ENCODE peak calls at places on chromosomes 3 and 15, in nine cellular contexts. U, F, T, M, X, C, B, Q and H are unnamed samples. For H3K27me3, the result is how much of the 10 kb centered on the place peaks cover.

GRCh38 chr15:22831473-22831872 is 7.0 kb upstream of the NIPA2 start:
- DNase-seq in U (peak), F (no peak), T (no peak), M (peak), X (no peak), C (peak), B (no peak), Q (no peak), H (no peak)

GRCh38 chr3:17014286-17014685 is 129.5 kb downstream of the PLCL2 start:
- DNase-seq in U (no peak), F (no peak), T (no peak), M (no peak), X (no peak), C (no peak), B (no peak), Q (no peak), H (peak)

GRCh38 chr15:64536244-64536836 is 76.0 kb downstream of the ZNF609 start:
- DNase-seq in U (peak), F (no peak), T (no peak), M (peak), X (no peak), C (peak), B (no peak), Q (no peak), H (peak)

GRCh38 chr3:46097691-46098241 is 70.5 kb upstream of the XCR1 start:
- DNase-seq in U (peak), F (no peak), T (no peak), M (peak), X (no peak), C (peak), B (no peak), Q (no peak), H (peak)

GRCh38 chr3:36362973-36363372 is 17.3 kb upstream of the STAC start:
- DNase-seq in U (peak), F (no peak), T (no peak), M (peak), X (no peak), C (peak), B (no peak), Q (no peak), H (no peak)

GRCh38 chr3:178404966-178405365 is 131.3 kb upstream of the KCNMB2 start:
- DNase-seq in U (no peak), F (no peak), T (no peak), M (peak), X (no peak), C (no peak), B (no peak), Q (no peak), H (no peak)

GRCh38 chr3:191523099-191523498 is 62.1 kb downstream of the PYDC2 start:
- DNase-seq in U (no peak), F (no peak), T (no peak), M (no peak), X (no peak), C (no peak), B (no peak), Q (no peak), H (peak)

GRCh38 chr3:114857281-114857680 is 289.8 kb downstream of the ZBTB20 start:
- DNase-seq in U (no peak), F (no peak), T (no peak), M (no peak), X (no peak), C (no peak), B (no peak), Q (no peak), H (no peak)

GRCh38 chr3:185309309-185309708 is 53.6 kb upstream of the MAP3K13 start:
- DNase-seq in U (no peak), F (no peak), T (no peak), M (no peak), X (no peak), C (no peak), B (no peak), Q (no peak), H (no peak)

GRCh38 chr3:132283440-132283839 is 33.8 kb upstream of the ACP3 start:
- DNase-seq in U (no peak), F (no peak), T (no peak), M (peak), X (no peak), C (peak), B (no peak), Q (no peak), H (no peak)

GRCh38 chr15:62299541-62299940 is 134.5 kb upstream of the C2CD4B start:
- DNase-seq in U (no peak), F (no peak), T (no peak), M (no peak), X (no peak), C (no peak), B (no peak), Q (no peak), H (no peak)
- H3K27me3 ChIP-seq in U (under half), F (under half), T (under half), M (under half), X (under half), C (under half), B (under half), Q (under half), H (under half)

DNA sequence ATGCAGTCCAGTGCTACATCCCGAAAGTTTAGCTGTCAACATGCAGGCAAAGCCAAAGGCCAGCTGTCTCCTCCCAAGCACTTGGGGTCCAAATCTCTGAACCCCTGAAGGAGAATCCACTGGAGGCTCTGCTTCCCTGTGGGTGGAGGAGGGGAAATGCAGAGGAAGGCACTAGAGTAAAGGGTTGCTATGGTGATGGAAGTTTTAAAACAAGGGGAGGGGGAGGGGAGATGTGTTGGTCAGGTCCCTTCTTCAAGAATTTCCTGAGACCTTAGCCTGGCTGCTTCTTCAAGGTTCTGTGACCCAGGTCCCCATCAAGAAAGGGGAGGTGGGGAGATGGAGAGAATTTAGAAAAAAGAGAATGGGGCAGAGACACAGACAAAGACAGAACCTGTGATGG is 2.3 kb downstream of the CAMKV start:
- DNase-seq in U (no peak), F (no peak), T (no peak), M (no peak), X (no peak), C (no peak), B (no peak), Q (no peak), H (no peak)
- H3K27me3 ChIP-seq in U (under half), F (under half), T (half or more), M (half or more), X (under half), C (half or more), B (under half), Q (under half), H (under half)

GRCh38 chr15:58377193-58377592 is 54.6 kb upstream of the LIPC start:
- DNase-seq in U (no peak), F (no peak), T (no peak), M (no peak), X (no peak), C (no peak), B (no peak), Q (no peak), H (no peak)
- H3K27me3 ChIP-seq in U (under half), F (under half), T (under half), M (under half), X (under half), C (under half), B (under half), Q (under half), H (under half)

GRCh38 chr3:134372405-134373277 is 1.6 kb downstream of the AMOTL2 start:
- DNase-seq in U (no peak), F (no peak), T (no peak), M (peak), X (no peak), C (no peak), B (no peak), Q (no peak), H (no peak)
- H3K27me3 ChIP-seq in U (under half), F (under half), T (under half), M (under half), X (under half), C (under half), B (under half), Q (under half), H (under half)

GRCh38 chr3:71578045-71578730 is 5.3 kb downstream of the FOXP1 start:
- DNase-seq in U (no peak), F (no peak), T (no peak), M (peak), X (no peak), C (no peak), B (no peak), Q (no peak), H (peak)

GRCh38 chr3:71581451-71581980 is 2.0 kb downstream of the FOXP1 start:
- DNase-seq in U (no peak), F (peak), T (peak), M (peak), X (no peak), C (no peak), B (peak), Q (peak), H (no peak)

GRCh38 chr3:71580636-71581215 is 2.8 kb downstream of the FOXP1 start:
- DNase-seq in U (no peak), F (peak), T (no peak), M (peak), X (no peak), C (no peak), B (no peak), Q (no peak), H (no peak)

GRCh38 chr3:71579934-71580318 is 3.6 kb downstream of the FOXP1 start:
- DNase-seq in U (peak), F (peak), T (peak), M (peak), X (no peak), C (no peak), B (no peak), Q (no peak), H (peak)

DNA sequence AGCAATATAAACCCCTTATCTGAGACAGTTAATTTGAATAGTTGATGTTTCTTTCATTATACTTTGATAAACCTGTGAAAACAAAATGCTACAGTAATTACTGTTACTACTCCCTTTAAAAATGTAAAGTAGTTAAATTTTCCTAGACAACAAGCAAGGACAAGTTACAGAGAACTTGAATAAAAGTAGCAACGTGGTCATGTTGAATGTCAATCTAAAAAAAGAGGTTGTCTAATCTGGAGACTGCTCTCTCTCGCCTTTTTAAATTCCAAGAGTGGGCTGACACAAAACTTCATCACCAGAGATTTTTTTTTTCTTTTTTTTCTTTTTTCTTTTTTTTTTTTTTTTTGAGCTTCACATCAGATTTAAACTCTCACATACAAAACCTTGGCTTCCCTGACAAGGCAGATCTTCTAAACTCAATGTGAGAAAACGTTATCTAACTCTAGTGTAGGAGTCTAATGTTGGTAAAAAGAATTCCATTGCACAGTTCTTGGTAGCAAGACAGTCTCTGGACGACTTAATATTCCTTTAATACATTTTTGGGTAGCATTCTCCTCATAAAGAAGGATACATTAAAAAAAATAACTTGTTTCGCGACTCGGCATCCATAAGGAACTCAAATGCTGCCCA is 4.1 kb downstream of the FOXP1 start:
- DNase-seq in U (no peak), F (no peak), T (no peak), M (no peak), X (no peak), C (no peak), B (no peak), Q (no peak), H (no peak)
- H3K27me3 ChIP-seq in U (under half), F (under half), T (under half), M (under half), X (under half), C (under half), B (under half), Q (under half), H (under half)

DNA sequence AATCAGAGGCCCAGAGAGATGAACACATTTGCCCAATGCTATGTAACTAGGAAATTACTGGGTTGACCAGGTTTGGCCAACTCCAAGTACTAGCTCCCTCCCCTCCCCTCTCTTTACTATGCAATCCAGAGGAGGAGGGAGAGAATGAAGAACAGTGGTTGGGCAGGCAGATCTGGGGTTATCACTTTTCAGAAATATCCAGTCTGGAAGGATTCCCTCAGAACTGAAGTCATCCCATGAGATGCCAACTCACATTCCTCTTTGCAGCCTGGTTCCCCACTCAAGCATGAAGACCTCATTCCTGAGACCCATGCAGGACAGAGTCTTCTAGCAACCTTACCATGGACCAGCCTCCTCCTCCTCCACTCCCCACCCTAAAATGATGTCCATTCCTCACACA is 201.1 kb downstream of the TLE3 start:
- DNase-seq in U (no peak), F (no peak), T (no peak), M (no peak), X (no peak), C (no peak), B (no peak), Q (no peak), H (no peak)
- H3K27me3 ChIP-seq in U (under half), F (under half), T (under half), M (half or more), X (under half), C (under half), B (under half), Q (under half), H (under half)